ENCODE peak calls at places on chromosomes 5 and 9, in four cellular contexts. Z, E, J and D are unnamed samples.

GRCh38 chr5:74192606-74193299 is 447.8 kb downstream of the ENC1 start:
- DNase-seq in J (no peak), Z (no peak), E (no peak), D (no peak)

GRCh38 chr9:110809038-110809595 is 140.5 kb downstream of the MUSK start:
- DNase-seq in J (no peak), Z (no peak), E (no peak), D (no peak)

GRCh38 chr9:130782883-130783537 is 52.0 kb upstream of the ABL1 start:
- DNase-seq in Z (no peak), J (no peak), E (no peak), D (no peak)

GRCh38 chr5:154784856-154785255 is 29.7 kb downstream of the LARP1 start:
- DNase-seq in Z (no peak), E (no peak), J (no peak), D (no peak)

GRCh38 chr5:106386287-106386686 is 1284.5 kb downstream of the EFNA5 start:
- DNase-seq in E (no peak), Z (no peak), J (no peak), D (no peak)

GRCh38 chr5:154756203-154756870 is 1.2 kb downstream of the LARP1 start:
- DNase-seq in E (no peak), J (no peak), Z (no peak), D (no peak)

GRCh38 chr5:53360811-53361210 is 119.6 kb upstream of the FST start:
- DNase-seq in Z (peak; percentile 94), E (no peak), J (no peak), D (no peak)

GRCh38 chr5:157312492-157312891 is 46.6 kb downstream of the CYFIP2 start:
- DNase-seq in J (peak; percentile 87), Z (peak; percentile 72), E (peak; percentile 62), D (no peak)

GRCh38 chr9:109903515-109904138 is 123.6 kb downstream of the PALM2AKAP2 start:
- DNase-seq in J (peak; percentile 64), Z (peak; percentile 83), E (peak; percentile 71), D (peak; percentile 13)

GRCh38 chr5:7261049-7261448 is 134.9 kb upstream of the ADCY2 start:
- DNase-seq in E (peak; percentile 42), J (peak; percentile 16), Z (no peak), D (peak; percentile 93)

GRCh38 chr5:36888303-36888702 is 11.7 kb downstream of the NIPBL start:
- DNase-seq in J (no peak), Z (no peak), E (no peak), D (no peak)

GRCh38 chr5:98104454-98105188 is 668.8 kb upstream of the RGMB start:
- DNase-seq in J (no peak), Z (no peak), E (no peak), D (no peak)

GRCh38 chr5:187617-188451 is 3.5 kb upstream of the LRRC14B start:
- DNase-seq in Z (no peak), E (no peak), J (no peak), D (no peak)

GRCh38 chr5:33936004-33936380 is 194 bp upstream of the RXFP3 start:
- DNase-seq in E (no peak), Z (peak; percentile 54), J (peak; percentile 12), D (peak; percentile 94)

GRCh38 chr5:158701406-158702177 is 398.1 kb downstream of the EBF1 start:
- DNase-seq in Z (no peak), J (peak; percentile 44), E (no peak), D (no peak)
- TF ChIP-seq MAFK in Z (no peak), J (no peak), E (no peak), D (no peak)

GRCh38 chr5:121949885-121950284 is 11.9 kb upstream of the SRFBP1 start:
- DNase-seq in E (peak; percentile 34), J (peak; percentile 37), Z (peak; percentile 60), D (no peak)
- TF ChIP-seq MAFK in E (no peak), J (no peak), Z (no peak), D (no peak)

GRCh38 chr5:1299961-1300360 is 5.1 kb upstream of the TERT start:
- DNase-seq in J (no peak), E (no peak), Z (no peak), D (no peak)

GRCh38 chr5:1302258-1302657 is 7.4 kb upstream of the TERT start:
- DNase-seq in Z (no peak), E (no peak), J (no peak), D (no peak)

GRCh38 chr5:1299511-1299850 is 4.6 kb upstream of the TERT start:
- DNase-seq in E (no peak), J (no peak), Z (no peak), D (no peak)

GRCh38 chr5:1298723-1299510 is 4.0 kb upstream of the TERT start:
- DNase-seq in E (no peak), Z (no peak), J (no peak), D (no peak)

DNA sequence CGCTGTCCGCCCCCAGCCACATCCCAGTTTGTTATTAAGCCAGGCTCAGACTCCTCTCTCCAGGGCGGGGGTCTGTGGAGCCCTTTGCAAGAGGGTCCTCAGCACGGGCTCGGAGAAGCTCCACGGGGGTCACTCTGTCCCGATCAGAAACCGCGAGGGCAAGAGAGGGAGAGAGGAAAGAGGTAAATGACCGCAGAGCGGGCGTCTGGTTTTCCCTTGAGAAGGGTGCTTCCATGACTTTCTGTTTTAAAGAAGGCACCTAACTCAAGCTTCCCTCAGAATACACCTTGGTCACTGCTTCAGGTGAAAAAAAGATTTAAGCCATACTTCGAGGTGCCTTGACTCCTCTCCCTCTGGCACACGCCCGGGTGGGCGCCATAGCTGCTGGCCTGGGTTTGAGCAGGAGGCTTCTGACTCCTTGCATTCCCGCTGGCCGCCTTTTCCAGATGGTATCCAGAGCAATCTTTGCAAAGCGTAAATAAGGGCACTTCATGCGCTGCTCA is 5.8 kb upstream of the TERT start:
- DNase-seq in E (no peak), J (no peak), Z (no peak), D (no peak)
- TF ChIP-seq MAFK in E (no peak), J (no peak), Z (no peak), D (no peak)

GRCh38 chr5:65760504-65761275 is 38.7 kb downstream of the NLN start:
- DNase-seq in J (no peak), Z (peak; percentile 13), E (no peak), D (no peak)
- TF ChIP-seq MAFK in J (no peak), Z (no peak), E (no peak), D (no peak)